ENCODE peak calls at places on chromosomes 5 and 9, in four cellular contexts. A is GM04504, Z is GM23338, E is substantia nigra. T is an unnamed sample.

GRCh38 chr9:16787724-16788123 is 82.7 kb downstream of the BNC2 start:
- DNase-seq in A (no peak), Z (no peak), E (no peak), T (no peak)

GRCh38 chr9:112917027-112917986 is 26.6 kb upstream of the SLC46A2 start:
- DNase-seq in A (no peak), Z (no peak), E (no peak), T (no peak)

GRCh38 chr9:124975131-124975530 is 34.2 kb upstream of the GOLGA1 start:
- DNase-seq in A (no peak), Z (peak; percentile 39), E (no peak), T (no peak)

GRCh38 chr9:90906316-90907055 is 104.9 kb downstream of the SYK start:
- DNase-seq in A (no peak), Z (no peak), E (no peak), T (no peak)

GRCh38 chr5:160266752-160267345 is 37.5 kb downstream of the FABP6 start:
- DNase-seq in A (no peak), Z (peak; percentile 90), E (no peak), T (no peak)

GRCh38 chr5:139392678-139393496 is 2.0 kb downstream of the PROB1 start:
- DNase-seq in A (no peak), Z (peak; percentile 94), E (no peak), T (no peak)

GRCh38 chr9:70574222-70574837 is 159.9 kb upstream of the KLF9 start:
- DNase-seq in A (no peak), Z (peak; percentile 37), E (no peak), T (no peak)

GRCh38 chr5:154356958-154357357 is 88.8 kb upstream of the SAP30L start:
- DNase-seq in A (no peak), Z (no peak), E (no peak), T (no peak)

GRCh38 chr9:98732801-98733200 is 24.1 kb upstream of the GABBR2 start:
- DNase-seq in A (no peak), Z (no peak), E (no peak), T (no peak)

GRCh38 chr9:109868222-109868621 is 88.2 kb downstream of the PALM2AKAP2 start:
- DNase-seq in A (no peak), Z (peak; percentile 36), E (no peak), T (peak; percentile 69)

GRCh38 chr5:79093762-79094161 is 17.8 kb upstream of the BHMT start:
- DNase-seq in A (no peak), Z (no peak), E (no peak), T (no peak)

GRCh38 chr9:124696101-124696500 is 75.0 kb downstream of the NR6A1 start:
- DNase-seq in A (no peak), Z (peak; percentile 22), E (no peak), T (no peak)

GRCh38 chr9:33139421-33140228 is 27.5 kb downstream of the B4GALT1 start:
- DNase-seq in A (peak; percentile 88), Z (no peak), E (no peak), T (no peak)

GRCh38 chr5:77893225-77893860 is 117.2 kb upstream of the TBCA start:
- DNase-seq in A (peak; percentile 93), Z (no peak), E (no peak), T (no peak)

GRCh38 chr5:39947657-39948056 is 522.9 kb upstream of the DAB2 start:
- DNase-seq in A (no peak), Z (no peak), E (no peak), T (no peak)

GRCh38 chr5:40378431-40379175 is 301.1 kb upstream of the PTGER4 start:
- DNase-seq in A (no peak), Z (no peak), E (no peak), T (no peak)

GRCh38 chr9:28379082-28379481 is 805.8 kb upstream of the C9orf72 start:
- DNase-seq in A (no peak), Z (no peak), E (no peak), T (no peak)

GRCh38 chr9:128103589-128103962 is 24.0 kb downstream of the PTGES2 start:
- DNase-seq in A (no peak), Z (peak; percentile 61), E (no peak), T (no peak)

T was measured in dorsolateral prefrontal cortex.